ENCODE peak calls at places on chromosome 2, in eight cellular contexts. B is CD8-positive, alpha-beta T cell; M is uterus; V is GM13976; E is neural crest cell; I is omental fat pad; F is AG10803; O is progenitor cell of endocrine pancreas. X is an unnamed sample.

GRCh38 chr2:74584088-74584645 is 29.6 kb downstream of the DOK1 start:
- DNase-seq in E (no peak), V (peak), F (peak), B (no peak), O (no peak), I (no peak), M (no peak), X (no peak)

GRCh38 chr2:212777020-212777491 is 238.5 kb upstream of the ERBB4 start:
- DNase-seq in M (no peak), V (peak), B (no peak), F (peak), I (no peak), E (no peak), O (no peak), X (peak)

GRCh38 chr2:83221258-83221657 is 1237.8 kb downstream of the SUCLG1 start:
- DNase-seq in O (no peak), I (no peak), E (no peak), V (no peak), F (peak), B (no peak), M (no peak), X (no peak)

GRCh38 chr2:55408946-55409868 is 10.4 kb downstream of the CCDC88A start:
- DNase-seq in O (no peak), I (no peak), B (no peak), E (no peak), V (no peak), F (peak), M (no peak), X (no peak)

GRCh38 chr2:151576080-151576479 is 158.2 kb downstream of the NEB start:
- DNase-seq in B (no peak), O (no peak), M (no peak), F (no peak), I (no peak), V (no peak), E (no peak), X (peak)

GRCh38 chr2:239747771-239748170 is 277.4 kb downstream of the NDUFA10 start:
- DNase-seq in V (no peak), M (no peak), F (no peak), E (no peak), B (no peak), I (no peak), O (no peak), X (no peak)

GRCh38 chr2:184692137-184692734 is 93.9 kb downstream of the ZNF804A start:
- DNase-seq in V (no peak), F (peak), M (no peak), E (no peak), I (no peak), B (no peak), O (no peak), X (no peak)

GRCh38 chr2:28352726-28353125 is 39.9 kb upstream of the FOSL2 start:
- DNase-seq in E (no peak), F (no peak), I (no peak), V (no peak), M (no peak), B (no peak), O (no peak), X (no peak)

GRCh38 chr2:233174131-233174530 is 77.3 kb upstream of the ATG16L1 start:
- DNase-seq in O (no peak), B (no peak), E (no peak), V (no peak), M (no peak), I (no peak), F (no peak), X (no peak)

GRCh38 chr2:186827862-186828492 is 21.0 kb downstream of the ZSWIM2 start:
- DNase-seq in F (no peak), V (no peak), I (no peak), E (no peak), O (no peak), M (no peak), B (no peak), X (no peak)

GRCh38 chr2:218039171-218039570 is 29.9 kb upstream of the RUFY4 start:
- DNase-seq in I (no peak), E (no peak), M (no peak), B (no peak), O (no peak), V (no peak), F (peak), X (no peak)

GRCh38 chr2:241720560-241720959 is 13.9 kb upstream of the D2HGDH start:
- DNase-seq in F (no peak), M (no peak), O (no peak), I (no peak), B (no peak), E (no peak), V (peak), X (no peak)

GRCh38 chr2:144703852-144704324 is 184.0 kb upstream of the ZEB2 start:
- DNase-seq in V (no peak), O (no peak), E (no peak), M (peak), F (peak), I (no peak), B (no peak), X (no peak)

GRCh38 chr2:64491426-64491825 is 32.7 kb upstream of the AFTPH start:
- DNase-seq in O (no peak), E (no peak), B (no peak), F (peak), M (no peak), I (no peak), V (no peak), X (no peak)

GRCh38 chr2:101400516-101401315 is 13.4 kb upstream of the CREG2 start:
- DNase-seq in O (no peak), M (no peak), E (no peak), I (no peak), V (no peak), B (no peak), F (no peak), X (no peak)

GRCh38 chr2:55923091-55923977 is at the start of gene EFEMP1:
- DNase-seq in E (peak), O (peak), V (peak), F (peak), B (no peak), M (peak), I (peak), X (peak)